ENCODE peak calls at places on chromosomes 6 and 20, in seven cellular contexts. Z, C, O, S, B, M and P are unnamed samples.

GRCh38 chr6:2237001-2237400 is 8.4 kb downstream of the GMDS start:
- DNase-seq in Z (peak; percentile 88), C (no peak), O (no peak), S (no peak), B (no peak), M (peak; percentile 90), P (peak; percentile 46)

GRCh38 chr20:53914091-53914860 is 156.1 kb downstream of the BCAS1 start:
- DNase-seq in Z (no peak), C (no peak), O (peak; percentile 18), S (no peak), B (no peak), M (peak; percentile 61), P (no peak)

GRCh38 chr6:394641-395289 is 3.2 kb downstream of the IRF4 start:
- DNase-seq in Z (no peak), C (no peak), O (no peak), S (no peak), B (no peak), M (no peak), P (no peak)

GRCh38 chr6:104959453-104959858 is 2.5 kb downstream of the LIN28B start:
- DNase-seq in Z (no peak), C (no peak), O (no peak), S (no peak), B (no peak), M (no peak), P (no peak)

GRCh38 chr6:117317261-117317660 is 51.9 kb downstream of the VGLL2 start:
- DNase-seq in Z (peak; percentile 59), C (no peak), O (no peak), S (no peak), B (no peak), M (peak; percentile 18), P (peak; percentile 9)

GRCh38 chr20:8790442-8791074 is 278.3 kb upstream of the PLCB4 start:
- DNase-seq in Z (peak; percentile 55), C (peak; percentile 13), O (peak; percentile 67), S (no peak), B (no peak), M (peak; percentile 74), P (peak; percentile 2)

GRCh38 chr6:26205625-26206574 is 118.7 kb downstream of the HFE start:
- DNase-seq in Z (peak; percentile 72), C (no peak), O (no peak), S (no peak), B (no peak), M (peak; percentile 94), P (peak; percentile 76)

GRCh38 chr6:139219271-139219729 is 72.5 kb downstream of the TXLNB start:
- DNase-seq in Z (peak; percentile 93), C (peak; percentile 62), O (peak; percentile 91), S (peak; percentile 40), B (peak; percentile 76), M (peak; percentile 95), P (peak; percentile 31)

GRCh38 chr20:1786061-1786460 is 109.1 kb upstream of the SIRPA start:
- DNase-seq in Z (no peak), C (no peak), O (no peak), S (no peak), B (no peak), M (no peak), P (no peak)

GRCh38 chr6:129501401-129502051 is 208.5 kb downstream of the ARHGAP18 start:
- DNase-seq in Z (peak; percentile 93), C (no peak), O (peak; percentile 49), S (no peak), B (no peak), M (peak; percentile 93), P (peak; percentile 91)